ENCODE peak calls at places on chromosomes 1 and 21, in six cellular contexts. A is neuronal stem cell, Z is trophoblast cell, D is H1, G is mesenchymal stem cell, T is IMR-90. N is an unnamed sample.
A peak's percentile ranks its signal among the peaks of the same experiment; 100 is the strongest.

GRCh38 chr1:9311489-9311888 is 18.8 kb downstream of the SPSB1 start:
- DNase-seq in A (no peak), Z (no peak), D (no peak), G (no peak), T (no peak), N (no peak)

GRCh38 chr21:15732290-15732995 is 2.7 kb downstream of the USP25 start:
- DNase-seq in A (no peak), Z (no peak), D (no peak), G (peak; percentile 76), T (peak; percentile 51), N (no peak)

GRCh38 chr1:81554534-81554933 is 246.2 kb upstream of the ADGRL2 start:
- DNase-seq in A (no peak), Z (no peak), D (no peak), G (no peak), T (no peak), N (no peak)

GRCh38 chr1:15337656-15338402 is 71.9 kb upstream of the EFHD2 start:
- DNase-seq in A (no peak), Z (peak; percentile 36), D (no peak), G (peak; percentile 89), T (peak; percentile 85), N (no peak)

GRCh38 chr1:245209658-245210415 is 55.1 kb downstream of the KIF26B start:
- DNase-seq in A (no peak), Z (no peak), D (no peak), G (no peak), T (no peak), N (no peak)

GRCh38 chr1:80656011-80656627 is 1144.6 kb upstream of the ADGRL2 start:
- DNase-seq in A (no peak), Z (no peak), D (no peak), G (peak; percentile 25), T (no peak), N (peak; percentile 46)

GRCh38 chr1:157739229-157739901 is 37.6 kb downstream of the FCRL2 start:
- DNase-seq in A (no peak), Z (no peak), D (no peak), G (no peak), T (no peak), N (peak; percentile 61)

GRCh38 chr21:30942192-30942591 is 60.8 kb upstream of the KRTAP11-1 start:
- DNase-seq in A (no peak), Z (no peak), D (no peak), G (no peak), T (no peak), N (no peak)

GRCh38 chr1:186494832-186495271 is 33.9 kb upstream of the PDC start:
- DNase-seq in A (no peak), Z (no peak), D (no peak), G (no peak), T (no peak), N (no peak)

GRCh38 chr21:21612446-21612845 is 614.2 kb downstream of the NCAM2 start:
- DNase-seq in A (peak; percentile 57), Z (peak; percentile 10), D (no peak), G (peak; percentile 65), T (peak; percentile 92), N (peak; percentile 33)

GRCh38 chr1:206482611-206483010 is 12.3 kb downstream of the IKBKE start:
- DNase-seq in A (no peak), Z (no peak), D (no peak), G (no peak), T (no peak), N (no peak)

GRCh38 chr1:61644303-61644702 is 80.6 kb downstream of the TM2D1 start:
- DNase-seq in A (no peak), Z (no peak), D (no peak), G (no peak), T (no peak), N (no peak)

GRCh38 chr1:47793563-47793962 is 203.6 kb downstream of the TRABD2B start:
- DNase-seq in A (no peak), Z (no peak), D (no peak), G (no peak), T (no peak), N (no peak)

GRCh38 chr1:153343040-153343681 is 5.5 kb downstream of the PGLYRP4 start:
- DNase-seq in A (no peak), Z (no peak), D (peak; percentile 4), G (no peak), T (no peak), N (no peak)
- H2BK5ac ChIP-seq in A (no peak overlapping the region), Z (peak overlapping the region; percentile 23), D (no peak overlapping the region), G (no peak overlapping the region), T (no peak overlapping the region), N (no peak overlapping the region)

GRCh38 chr1:155209373-155209721 is 852 bp downstream of the MTX1 start:
- DNase-seq in A (no peak), Z (no peak), D (no peak), G (no peak), T (no peak), N (no peak)
- H2AK5ac ChIP-seq in A (no peak overlapping the region), Z (peak overlapping the region; percentile 16), D (no peak overlapping the region), G (peak overlapping the region; percentile 62), T (peak overlapping the region; percentile 86), N (no peak overlapping the region)

GRCh38 chr1:12669529-12670068 is 25.7 kb downstream of the AADACL4 start:
- DNase-seq in A (no peak), Z (peak; percentile 7), D (no peak), G (no peak), T (peak; percentile 9), N (no peak)
- H3K27me3 ChIP-seq in A (no peaks in the 10 kb centered on the region), Z (no peaks in the 10 kb centered on the region), D (no peaks in the 10 kb centered on the region), G (peaks cover 17% of the 10 kb centered on the region), T (no peaks in the 10 kb centered on the region), N (no peaks in the 10 kb centered on the region)

GRCh38 chr1:59671953-59672305 is 142.8 kb upstream of the HOOK1 start:
- DNase-seq in A (no peak), Z (no peak), D (no peak), G (no peak), T (no peak), N (peak; percentile 36)

GRCh38 chr1:59673575-59674467 is 140.9 kb upstream of the HOOK1 start:
- DNase-seq in A (no peak), Z (peak; percentile 27), D (no peak), G (no peak), T (no peak), N (peak; percentile 37)

GRCh38 chr1:59674605-59675004 is 140.1 kb upstream of the HOOK1 start:
- DNase-seq in A (no peak), Z (no peak), D (no peak), G (no peak), T (peak; percentile 24), N (no peak)

GRCh38 chr1:59671066-59671952 is 143.4 kb upstream of the HOOK1 start:
- DNase-seq in A (no peak), Z (no peak), D (no peak), G (no peak), T (no peak), N (no peak)

DNA sequence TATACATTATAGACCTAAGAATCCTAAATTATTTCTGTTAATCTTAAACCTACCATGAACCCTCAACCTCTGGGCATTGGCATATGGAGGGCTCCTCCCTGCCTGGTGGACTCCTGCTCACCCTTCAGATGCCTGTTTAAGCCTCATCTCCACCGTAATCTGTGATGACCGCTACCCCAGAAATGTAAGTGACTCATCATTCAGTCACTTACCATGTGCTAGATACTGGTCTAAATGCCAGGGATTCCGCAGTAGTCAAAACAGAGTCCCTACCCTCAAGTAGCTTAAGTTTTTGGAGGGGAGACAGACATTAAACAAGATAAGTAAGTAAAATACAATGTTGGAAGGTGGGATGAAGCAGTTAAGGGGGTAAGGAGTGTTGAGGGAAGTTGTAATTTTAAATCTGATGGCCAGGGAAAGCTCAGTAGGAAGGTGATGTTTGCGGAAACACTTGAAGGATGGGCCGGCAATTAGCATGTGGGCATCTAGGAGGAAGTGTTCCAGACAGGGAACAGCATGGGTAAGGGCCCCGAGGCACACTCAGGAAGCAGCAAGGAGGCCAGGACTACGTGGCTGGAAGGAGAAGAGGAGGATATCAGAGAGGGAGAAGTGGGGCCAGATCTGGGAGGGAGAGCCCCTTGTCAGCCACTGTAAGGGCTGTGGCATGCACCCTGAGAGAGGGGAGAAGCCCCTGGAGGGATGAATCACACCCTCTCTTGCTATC is 141.7 kb upstream of the HOOK1 start:
- DNase-seq in A (no peak), Z (peak; percentile 66), D (no peak), G (peak; percentile 74), T (peak; percentile 81), N (peak; percentile 40)
- H2BK5ac ChIP-seq in A (no peak overlapping the region), Z (peak overlapping the region; percentile 53), D (peak overlapping the region; percentile 22), G (no peak overlapping the region), T (peak overlapping the region; percentile 5), N (no peak overlapping the region)

GRCh38 chr1:225941220-225941948 is at the start of gene LEFTY2:
- DNase-seq in A (no peak), Z (no peak), D (no peak), G (no peak), T (no peak), N (no peak)
- H2AK5ac ChIP-seq in A (peak within 1 kb of the TSS; percentile 12), Z (no peak within 1 kb of the TSS), D (peak within 1 kb of the TSS; percentile 90), G (no peak within 1 kb of the TSS), T (no peak within 1 kb of the TSS), N (no peak within 1 kb of the TSS)

GRCh38 chr1:90718411-90719320 is 1.6 kb upstream of the BARHL2 start:
- DNase-seq in A (no peak), Z (no peak), D (peak; percentile 74), G (no peak), T (no peak), N (peak; percentile 44)

GRCh38 chr1:90721210-90722194 is 4.4 kb upstream of the BARHL2 start:
- DNase-seq in A (no peak), Z (peak; percentile 53), D (peak; percentile 82), G (peak; percentile 59), T (peak; percentile 41), N (peak; percentile 78)

GRCh38 chr1:90719321-90720136 is 2.4 kb upstream of the BARHL2 start:
- DNase-seq in A (no peak), Z (no peak), D (peak; percentile 74), G (no peak), T (no peak), N (peak; percentile 58)

GRCh38 chr1:90717665-90718410 is 736 bp upstream of the BARHL2 start:
- DNase-seq in A (no peak), Z (no peak), D (peak; percentile 83), G (peak; percentile 24), T (peak; percentile 5), N (peak; percentile 86)

GRCh38 chr1:90720137-90720636 is 3.1 kb upstream of the BARHL2 start:
- DNase-seq in A (no peak), Z (no peak), D (no peak), G (no peak), T (no peak), N (no peak)
- H3K27me3 ChIP-seq in A (peaks cover 99% of the 10 kb centered on the region), Z (peaks cover 80% of the 10 kb centered on the region), D (peaks cover 92% of the 10 kb centered on the region), G (peaks cover 93% of the 10 kb centered on the region), T (peaks cover 82% of the 10 kb centered on the region), N (peaks cover 85% of the 10 kb centered on the region)

DNA sequence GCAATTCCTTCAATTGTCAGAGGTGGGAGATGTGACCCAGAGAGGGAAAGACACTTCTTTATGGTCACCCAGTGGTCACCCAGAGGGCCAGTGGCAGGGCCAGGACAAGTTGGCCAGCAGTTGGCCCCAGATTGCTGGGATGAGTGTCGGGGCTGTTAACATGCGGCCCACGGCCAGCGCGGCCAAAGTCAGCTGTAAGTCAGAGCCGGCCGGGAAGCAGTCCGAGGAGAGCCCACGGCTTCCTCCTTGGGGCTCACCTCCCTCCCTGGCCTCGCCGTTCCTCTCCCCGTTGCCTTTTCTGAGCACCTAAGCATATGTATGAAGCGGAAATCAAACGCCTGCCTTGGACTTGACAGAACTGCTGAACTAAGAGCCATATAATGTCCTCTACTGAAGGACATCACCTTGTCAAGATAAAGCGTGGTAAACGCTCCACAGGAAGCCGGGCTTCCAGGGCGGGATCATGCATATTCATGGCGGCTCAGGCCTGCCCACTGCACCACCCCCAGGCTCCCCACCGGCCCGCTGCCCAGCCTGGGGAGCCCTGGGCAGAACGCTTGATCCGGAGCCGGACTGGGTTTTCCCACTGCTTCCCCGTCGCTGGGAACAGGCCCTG is 245.4 kb upstream of the POU3F1 start:
- DNase-seq in A (no peak), Z (no peak), D (peak; percentile 66), G (no peak), T (no peak), N (peak; percentile 75)
- H2BK5ac ChIP-seq in A (no peak overlapping the region), Z (no peak overlapping the region), D (peak overlapping the region; percentile 87), G (no peak overlapping the region), T (no peak overlapping the region), N (no peak overlapping the region)

GRCh38 chr1:31712041-31712440 is 8.2 kb upstream of the COL16A1 start:
- DNase-seq in A (no peak), Z (no peak), D (no peak), G (peak; percentile 63), T (peak; percentile 83), N (no peak)
- H2AK5ac ChIP-seq in A (no peak overlapping the region), Z (no peak overlapping the region), D (no peak overlapping the region), G (peak overlapping the region; percentile 94), T (peak overlapping the region; percentile 96), N (no peak overlapping the region)

N was measured in H9.